ENCODE peak calls at places on chromosome 20, in four cellular contexts. L is fibroblast of lung; T is astrocyte of the spinal cord; U is activated CD8-positive, alpha-beta T cell treated with anti-CD3 and anti-CD28 coated beads for 36 hours. J is an unnamed sample.

GRCh38 chr20:14334306-14334930 is 3.0 kb downstream of the FLRT3 start:
- DNase-seq in T (peak; percentile 67), L (peak; percentile 44), U (no peak), J (no peak)

GRCh38 chr20:7371518-7372158 is 568.6 kb downstream of the HAO1 start:
- DNase-seq in T (no peak), U (no peak), L (no peak), J (no peak)

GRCh38 chr20:57856658-57857057 is 146.8 kb upstream of the PMEPA1 start:
- DNase-seq in L (no peak), U (peak; percentile 16), T (no peak), J (no peak)

GRCh38 chr20:62702886-62703852 is 5.5 kb upstream of the NTSR1 start:
- DNase-seq in T (peak; percentile 86), L (peak; percentile 86), U (peak; percentile 55), J (no peak)

GRCh38 chr20:61930776-61931475 is 134.8 kb downstream of the TAF4 start:
- DNase-seq in U (no peak), L (no peak), T (no peak), J (no peak)

GRCh38 chr20:44038681-44039123 is 124.0 kb downstream of the TOX2 start:
- DNase-seq in T (no peak), U (no peak), L (no peak), J (peak; percentile 34)

GRCh38 chr20:48596499-48596898 is 231.3 kb downstream of the PREX1 start:
- DNase-seq in L (no peak), U (no peak), T (no peak), J (no peak)

GRCh38 chr20:45432294-45432693 is 16.4 kb downstream of the PIGT start:
- DNase-seq in U (peak; percentile 34), T (no peak), L (no peak), J (no peak)

GRCh38 chr20:17859616-17860232 is 108.9 kb downstream of the SNX5 start:
- DNase-seq in L (no peak), U (peak; percentile 76), T (no peak), J (no peak)

GRCh38 chr20:32902456-32903420 is 44.0 kb downstream of the EFCAB8 start:
- DNase-seq in T (peak; percentile 42), U (peak; percentile 78), L (peak; percentile 30), J (no peak)

GRCh38 chr20:62900692-62901584 is 25.4 kb downstream of the DIDO1 start:
- DNase-seq in U (peak; percentile 31), T (no peak), L (peak; percentile 23), J (no peak)

GRCh38 chr20:10429443-10429981 is 4.5 kb downstream of the MKKS start:
- DNase-seq in T (no peak), L (no peak), U (no peak), J (no peak)

GRCh38 chr20:10708342-10709185 is 34.8 kb upstream of the JAG1 start:
- DNase-seq in T (peak; percentile 78), U (no peak), L (peak; percentile 90), J (no peak)

GRCh38 chr20:48002517-48002970 is 217.3 kb upstream of the SULF2 start:
- DNase-seq in T (no peak), L (no peak), U (no peak), J (no peak)

GRCh38 chr20:7696311-7696710 is 243.9 kb downstream of the HAO1 start:
- DNase-seq in T (no peak), U (no peak), L (peak; percentile 52), J (no peak)

GRCh38 chr20:17542993-17543412 is 11.8 kb upstream of the BFSP1 start:
- DNase-seq in T (peak; percentile 96), L (peak; percentile 97), U (no peak), J (no peak)

GRCh38 chr20:16575390-16576140 is 2.3 kb upstream of the KIF16B start:
- DNase-seq in T (no peak), L (no peak), U (no peak), J (no peak)

GRCh38 chr20:25272223-25273000 is 24.5 kb downstream of the PYGB start:
- DNase-seq in U (no peak), L (no peak), T (no peak), J (no peak)

GRCh38 chr20:11711214-11711613 is 206.5 kb upstream of the BTBD3 start:
- DNase-seq in L (no peak), T (no peak), U (no peak), J (no peak)

GRCh38 chr20:9211016-9211760 is 142.3 kb downstream of the PLCB4 start:
- DNase-seq in L (no peak), T (no peak), U (no peak), J (no peak)

GRCh38 chr20:9220874-9221547 is 152.1 kb downstream of the PLCB4 start:
- DNase-seq in L (peak; percentile 96), U (no peak), T (peak; percentile 84), J (no peak)

GRCh38 chr20:9218412-9219001 is 149.6 kb downstream of the PLCB4 start:
- DNase-seq in U (no peak), T (peak; percentile 46), L (peak; percentile 69), J (no peak)

GRCh38 chr20:9214676-9215075 is 145.8 kb downstream of the PLCB4 start:
- DNase-seq in T (peak; percentile 67), U (no peak), L (peak; percentile 95), J (no peak)

GRCh38 chr20:9215539-9215938 is 146.7 kb downstream of the PLCB4 start:
- DNase-seq in U (no peak), L (no peak), T (no peak), J (no peak)
- TF ChIP-seq CTCF in U (peak; percentile 21), L (peak; percentile 42), T (peak; percentile 43), J (peak; percentile 61)

DNA sequence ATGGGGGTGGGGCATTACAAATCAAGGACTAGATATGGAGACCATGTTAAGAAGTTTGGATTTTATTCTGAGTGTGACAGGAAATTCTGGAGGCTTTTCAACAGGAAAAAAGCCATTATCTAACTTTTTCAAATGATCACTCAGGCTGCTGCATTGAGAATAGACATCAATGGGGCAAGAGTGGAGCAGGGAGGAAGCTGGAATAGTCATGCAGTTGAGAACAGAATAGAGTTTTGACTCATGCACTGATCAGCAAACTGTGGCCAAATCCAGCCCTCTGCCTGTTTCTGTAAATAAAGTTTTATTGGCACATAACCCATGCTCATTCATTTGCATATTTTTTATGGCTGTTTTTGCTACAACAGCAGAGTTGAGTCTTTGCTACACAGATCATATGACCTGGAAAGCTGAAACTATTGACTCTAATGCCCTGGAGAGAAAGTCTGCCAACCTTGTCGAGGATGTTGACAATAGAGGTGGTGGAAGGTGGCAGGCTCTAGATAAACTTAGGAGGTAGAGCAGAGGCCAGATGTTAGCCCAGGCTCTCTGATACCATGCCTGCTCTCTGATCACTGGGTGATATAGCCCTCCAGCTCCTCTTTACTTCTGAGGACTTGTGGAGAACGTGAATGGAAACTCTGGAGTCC is 441.8 kb downstream of the PTPRT start:
- DNase-seq in U (no peak), T (no peak), L (no peak), J (no peak)
- TF ChIP-seq CTCF in U (no peak), T (no peak), L (no peak), J (no peak)

DNA sequence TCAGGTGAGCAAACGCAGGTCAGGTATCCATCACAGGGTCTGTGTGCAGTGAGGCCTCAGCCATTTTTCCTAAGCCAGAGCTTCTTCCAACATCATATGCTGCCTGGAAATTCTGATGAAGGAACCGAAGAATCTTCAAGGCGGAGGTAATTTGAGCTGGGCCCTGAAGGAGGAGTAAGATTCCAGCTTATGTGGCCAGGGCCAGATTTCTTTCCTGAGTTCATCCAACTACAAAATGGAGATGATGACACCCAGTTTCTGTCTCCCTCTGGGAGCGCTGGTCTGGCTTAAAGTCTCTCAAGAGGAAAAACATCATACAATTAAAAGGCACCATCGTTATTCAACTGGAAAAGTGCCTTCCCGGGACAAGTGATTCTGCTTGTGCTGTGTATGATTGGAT is 6.9 kb upstream of the MANBAL start:
- DNase-seq in L (peak; percentile 60), U (no peak), T (peak; percentile 66), J (no peak)
- TF ChIP-seq CTCF in L (peak; percentile 73), U (no peak), T (peak; percentile 67), J (peak; percentile 50)

GRCh38 chr20:53748176-53748575 is 154.5 kb upstream of the ZNF217 start:
- DNase-seq in L (no peak), U (no peak), T (no peak), J (no peak)

GRCh38 chr20:53748821-53749402 is 155.3 kb upstream of the ZNF217 start:
- DNase-seq in T (peak; percentile 77), L (peak; percentile 87), U (peak; percentile 53), J (no peak)

GRCh38 chr20:53751394-53752368 is 158.0 kb upstream of the ZNF217 start:
- DNase-seq in T (no peak), U (peak; percentile 73), L (peak; percentile 41), J (no peak)

GRCh38 chr20:53750827-53751393 is 157.3 kb upstream of the ZNF217 start:
- DNase-seq in T (peak; percentile 81), L (peak; percentile 84), U (peak; percentile 76), J (no peak)

DNA sequence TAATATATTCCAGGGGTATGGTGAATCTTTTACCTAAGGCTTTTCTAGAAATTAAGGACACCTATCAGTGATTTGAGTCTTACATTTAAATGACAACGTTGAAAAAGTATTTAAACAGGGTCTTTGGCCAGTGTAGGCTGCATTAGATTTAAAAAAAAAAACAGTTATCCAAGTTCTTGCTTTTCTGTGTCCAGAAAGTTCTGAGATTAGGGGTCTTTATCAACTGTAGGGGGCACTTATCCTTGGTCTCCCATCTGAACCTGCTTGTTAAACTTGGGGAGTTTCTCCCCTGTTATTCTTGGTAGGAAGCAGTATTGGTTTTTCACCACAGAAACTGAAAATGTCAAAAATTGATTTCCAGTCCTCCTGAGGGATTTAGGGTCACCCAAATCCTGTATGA is 155.9 kb upstream of the ZNF217 start:
- DNase-seq in U (no peak), L (no peak), T (no peak), J (no peak)
- TF ChIP-seq CTCF in U (no peak), L (no peak), T (no peak), J (no peak)

DNA sequence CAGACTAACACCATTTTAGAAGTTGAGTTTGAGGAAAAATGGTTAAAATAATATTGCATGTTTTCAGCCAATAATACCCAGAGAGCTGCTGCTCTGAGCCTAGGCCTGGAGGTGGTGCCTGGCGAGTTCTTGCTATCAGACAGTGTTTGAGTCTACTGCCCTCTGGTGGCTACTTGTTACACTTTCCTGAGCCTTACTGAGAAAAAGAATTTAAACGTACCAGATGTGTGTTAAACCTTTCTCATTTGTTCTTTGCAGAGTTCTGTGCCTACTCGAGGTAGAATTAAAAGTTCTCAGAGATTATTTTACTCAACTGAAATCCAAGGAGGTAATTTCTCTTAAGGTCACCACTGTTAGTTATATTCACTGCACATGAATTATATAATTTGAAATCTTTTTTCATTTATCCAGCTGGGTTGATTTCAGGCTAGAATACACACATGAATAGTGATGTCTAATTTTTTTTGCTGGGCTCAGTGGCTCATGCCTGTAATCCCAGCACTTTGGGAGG is 38.2 kb downstream of the SHLD1 start:
- DNase-seq in T (peak; percentile 88), U (peak; percentile 88), L (peak; percentile 78), J (peak; percentile 71)
- TF ChIP-seq CTCF in T (peak; percentile 80), U (peak; percentile 96), L (peak; percentile 83), J (peak; percentile 94)

GRCh38 chr20:46939031-46939430 is 44.4 kb downstream of the EYA2 start:
- DNase-seq in U (peak; percentile 4), T (no peak), L (no peak), J (no peak)
- TF ChIP-seq CTCF in U (peak; percentile 34), T (no peak), L (peak; percentile 19), J (peak; percentile 63)

J was measured in type B pancreatic cell.